ENCODE peak calls at places on chromosomes 16 and 17, in seven cellular contexts. One of them, this sample, is unnamed.

GRCh38 chr16:20744922-20745440 is 3.4 kb upstream of the THUMPD1 start:
- DNase-seq in GDM1: peak; percentile 46
- DNase-seq in upper lobe of right lung: no peak
- DNase-seq in AG09309: no peak
- DNase-seq in psoas muscle: no peak
- DNase-seq in HEK293T: no peak
- DNase-seq in progenitor cell of endocrine pancreas: no peak
- DNase-seq in this sample: no peak

GRCh38 chr17:3038941-3039340 is 24.5 kb downstream of the OR1D5 start:
- DNase-seq in GDM1: no peak
- DNase-seq in upper lobe of right lung: peak; percentile 15
- DNase-seq in AG09309: no peak
- DNase-seq in psoas muscle: no peak
- DNase-seq in HEK293T: no peak
- DNase-seq in progenitor cell of endocrine pancreas: no peak
- DNase-seq in this sample: no peak

GRCh38 chr17:7558544-7559306 is at the start of gene TNFSF13:
- DNase-seq in GDM1: peak; percentile 33
- DNase-seq in upper lobe of right lung: peak; percentile 87
- DNase-seq in AG09309: no peak
- DNase-seq in psoas muscle: peak; percentile 60
- DNase-seq in HEK293T: no peak
- DNase-seq in progenitor cell of endocrine pancreas: no peak
- DNase-seq in this sample: no peak

GRCh38 chr17:74770498-74771318 is 5.4 kb downstream of the NAT9 start:
- DNase-seq in GDM1: no peak
- DNase-seq in upper lobe of right lung: peak; percentile 88
- DNase-seq in AG09309: no peak
- DNase-seq in psoas muscle: peak; percentile 67
- DNase-seq in HEK293T: peak; percentile 69
- DNase-seq in progenitor cell of endocrine pancreas: peak; percentile 67
- DNase-seq in this sample: peak; percentile 84

GRCh38 chr17:6853764-6854442 is 22.4 kb upstream of the TEKT1 start:
- DNase-seq in GDM1: no peak
- DNase-seq in upper lobe of right lung: no peak
- DNase-seq in AG09309: no peak
- DNase-seq in psoas muscle: no peak
- DNase-seq in HEK293T: no peak
- DNase-seq in progenitor cell of endocrine pancreas: no peak
- DNase-seq in this sample: peak; percentile 28

GRCh38 chr16:66001432-66001831 is 365.1 kb upstream of the CDH5 start:
- DNase-seq in GDM1: no peak
- DNase-seq in upper lobe of right lung: no peak
- DNase-seq in AG09309: no peak
- DNase-seq in psoas muscle: no peak
- DNase-seq in HEK293T: no peak
- DNase-seq in progenitor cell of endocrine pancreas: no peak
- DNase-seq in this sample: no peak

GRCh38 chr17:72984925-72985322 is 107.6 kb downstream of the SLC39A11 start:
- DNase-seq in GDM1: no peak
- DNase-seq in upper lobe of right lung: peak; percentile 74
- DNase-seq in AG09309: no peak
- DNase-seq in psoas muscle: no peak
- DNase-seq in HEK293T: no peak
- DNase-seq in progenitor cell of endocrine pancreas: no peak
- DNase-seq in this sample: no peak

GRCh38 chr17:9900744-9901143 is 4.3 kb downstream of the RCVRN start:
- DNase-seq in GDM1: no peak
- DNase-seq in upper lobe of right lung: no peak
- DNase-seq in AG09309: no peak
- DNase-seq in psoas muscle: no peak
- DNase-seq in HEK293T: no peak
- DNase-seq in progenitor cell of endocrine pancreas: no peak
- DNase-seq in this sample: no peak

GRCh38 chr17:41463746-41464145 is 3.4 kb downstream of the KRT32 start:
- DNase-seq in GDM1: no peak
- DNase-seq in upper lobe of right lung: no peak
- DNase-seq in AG09309: no peak
- DNase-seq in psoas muscle: no peak
- DNase-seq in HEK293T: no peak
- DNase-seq in progenitor cell of endocrine pancreas: no peak
- DNase-seq in this sample: no peak

GRCh38 chr17:82465023-82465603 is 6.6 kb downstream of the NARF start:
- DNase-seq in GDM1: no peak
- DNase-seq in upper lobe of right lung: no peak
- DNase-seq in AG09309: no peak
- DNase-seq in psoas muscle: no peak
- DNase-seq in HEK293T: no peak
- DNase-seq in progenitor cell of endocrine pancreas: no peak
- DNase-seq in this sample: no peak

GRCh38 chr17:66691644-66692500 is 143.0 kb upstream of the CACNG5 start:
- DNase-seq in GDM1: no peak
- DNase-seq in upper lobe of right lung: no peak
- DNase-seq in AG09309: no peak
- DNase-seq in psoas muscle: no peak
- DNase-seq in HEK293T: no peak
- DNase-seq in progenitor cell of endocrine pancreas: no peak
- DNase-seq in this sample: no peak

GRCh38 chr16:3950343-3951193 is 70.1 kb upstream of the CREBBP start:
- DNase-seq in GDM1: no peak
- DNase-seq in upper lobe of right lung: peak; percentile 90
- DNase-seq in AG09309: peak; percentile 91
- DNase-seq in psoas muscle: peak; percentile 84
- DNase-seq in HEK293T: no peak
- DNase-seq in progenitor cell of endocrine pancreas: no peak
- DNase-seq in this sample: no peak

GRCh38 chr17:14331200-14331981 is 30.5 kb downstream of the HS3ST3B1 start:
- DNase-seq in GDM1: no peak
- DNase-seq in upper lobe of right lung: no peak
- DNase-seq in AG09309: no peak
- DNase-seq in psoas muscle: no peak
- DNase-seq in HEK293T: no peak
- DNase-seq in progenitor cell of endocrine pancreas: no peak
- DNase-seq in this sample: no peak

GRCh38 chr17:78823282-78824046 is 17.1 kb downstream of the USP36 start:
- DNase-seq in GDM1: no peak
- DNase-seq in upper lobe of right lung: no peak
- DNase-seq in AG09309: no peak
- DNase-seq in psoas muscle: no peak
- DNase-seq in HEK293T: no peak
- DNase-seq in progenitor cell of endocrine pancreas: no peak
- DNase-seq in this sample: no peak